ENCODE peak calls at places on chromosomes 4 and X, in six cellular contexts. A is stomach, E is esophagus muscularis mucosa, P is ovary, Y is suprapubic skin, V is HCT116. W is an unnamed sample. For H3K4me1, the result is how much of the 10 kb centered on the place peaks cover.

GRCh38 chr4:181728567-181728966 is 514.6 kb upstream of the TENM3 start:
- DNase-seq in Y (no peak), E (no peak), A (no peak), V (no peak), P (no peak), W (no peak)

GRCh38 chr4:109657854-109658253 is 45.4 kb downstream of the CASP6 start:
- DNase-seq in Y (no peak), E (no peak), V (no peak), A (no peak), P (no peak), W (no peak)

GRCh38 chrX:143027262-143027661 is 1.5 kb downstream of the SPANXN4 start:
- DNase-seq in P (no peak), V (no peak), E (no peak), Y (no peak), A (no peak), W (no peak)

GRCh38 chr4:149549911-149550310 is 265.7 kb downstream of the IQCM start:
- DNase-seq in Y (no peak), A (no peak), E (no peak), P (no peak), V (no peak), W (no peak)

GRCh38 chr4:23768541-23768940 is 121.3 kb downstream of the PPARGC1A start:
- DNase-seq in E (no peak), V (no peak), P (no peak), Y (no peak), A (no peak), W (no peak)

GRCh38 chrX:137926090-137926489 is 360.2 kb downstream of the ZIC3 start:
- DNase-seq in Y (no peak), P (no peak), E (no peak), V (no peak), A (no peak), W (no peak)

GRCh38 chr4:6748286-6748685 is 32.3 kb downstream of the BLOC1S4 start:
- DNase-seq in A (no peak), E (no peak), P (no peak), V (no peak), Y (no peak), W (no peak)

GRCh38 chrX:77431227-77431626 is 16.0 kb upstream of the FGF16 start:
- DNase-seq in V (no peak), A (no peak), Y (peak), P (no peak), E (no peak), W (no peak)

GRCh38 chr4:15811703-15812325 is 33.7 kb downstream of the CD38 start:
- DNase-seq in P (no peak), A (no peak), Y (no peak), V (no peak), E (no peak), W (no peak)

GRCh38 chr4:110139815-110140214 is 58.6 kb downstream of the ELOVL6 start:
- DNase-seq in V (no peak), A (no peak), E (no peak), Y (no peak), P (no peak), W (no peak)

GRCh38 chr4:114688063-114688462 is 89.5 kb downstream of the UGT8 start:
- DNase-seq in E (no peak), V (no peak), A (no peak), P (no peak), Y (no peak), W (peak)

GRCh38 chrX:132651411-132652086 is 162.7 kb upstream of the MBNL3 start:
- DNase-seq in P (no peak), E (no peak), V (no peak), Y (no peak), A (no peak), W (no peak)

GRCh38 chr4:19993222-19993621 is 258.5 kb upstream of the SLIT2 start:
- DNase-seq in P (no peak), A (no peak), Y (no peak), E (no peak), V (no peak), W (no peak)

GRCh38 chr4:1727117-1728031 is 6.1 kb downstream of the TACC3 start:
- DNase-seq in Y (peak), A (peak), E (no peak), P (no peak), V (no peak), W (no peak)

GRCh38 chr4:80307774-80308465 is 27.6 kb upstream of the CFAP299 start:
- DNase-seq in E (no peak), A (no peak), P (no peak), V (no peak), Y (no peak), W (no peak)

GRCh38 chr4:23733911-23734458 is 155.9 kb downstream of the PPARGC1A start:
- DNase-seq in E (no peak), A (no peak), P (no peak), V (no peak), Y (no peak), W (no peak)

GRCh38 chr4:168587326-168588125 is 90.7 kb downstream of the PALLD start:
- DNase-seq in A (no peak), P (peak), E (no peak), V (peak), Y (no peak), W (no peak)

GRCh38 chrX:47321386-47321785 is 49.0 kb upstream of the ZNF157 start:
- DNase-seq in Y (peak), P (peak), A (no peak), E (no peak), V (no peak), W (peak)

GRCh38 chrX:49166914-49167739 is 4.6 kb downstream of the MAGIX start:
- DNase-seq in V (no peak), Y (peak), A (peak), P (peak), E (no peak), W (peak)

GRCh38 chr4:141140271-141141205 is 7.3 kb upstream of the RNF150 start:
- DNase-seq in E (no peak), Y (no peak), A (no peak), P (no peak), V (no peak), W (no peak)

GRCh38 chr4:8457646-8458045 is 17.1 kb downstream of the TRMT44 start:
- DNase-seq in V (no peak), Y (no peak), P (no peak), E (no peak), A (no peak), W (no peak)
- H3K27ac ChIP-seq in V (no peak), Y (no peak), P (no peak), E (no peak), A (no peak), W (no peak)

GRCh38 chr4:159682996-159683395 is 580.1 kb downstream of the RAPGEF2 start:
- DNase-seq in Y (no peak), P (no peak), A (no peak), E (no peak), V (no peak), W (no peak)
- H3K4me1 ChIP-seq in Y (under half), P (under half), A (under half), E (under half), V (under half), W (under half)

GRCh38 chrX:129520151-129520550 is 3.1 kb downstream of the SMARCA1 start:
- DNase-seq in P (no peak), V (no peak), E (no peak), Y (no peak), A (no peak), W (no peak)

GRCh38 chrX:129525162-129525561 is 1.9 kb upstream of the SMARCA1 start:
- DNase-seq in V (no peak), Y (no peak), A (no peak), E (no peak), P (no peak), W (no peak)

GRCh38 chrX:129522184-129523059 is 868 bp downstream of the SMARCA1 start:
- DNase-seq in V (peak), Y (peak), E (no peak), P (peak), A (peak), W (peak)

GRCh38 chrX:129524250-129524850 is 1.1 kb upstream of the SMARCA1 start:
- DNase-seq in P (no peak), A (no peak), V (no peak), Y (no peak), E (no peak), W (no peak)

DNA sequence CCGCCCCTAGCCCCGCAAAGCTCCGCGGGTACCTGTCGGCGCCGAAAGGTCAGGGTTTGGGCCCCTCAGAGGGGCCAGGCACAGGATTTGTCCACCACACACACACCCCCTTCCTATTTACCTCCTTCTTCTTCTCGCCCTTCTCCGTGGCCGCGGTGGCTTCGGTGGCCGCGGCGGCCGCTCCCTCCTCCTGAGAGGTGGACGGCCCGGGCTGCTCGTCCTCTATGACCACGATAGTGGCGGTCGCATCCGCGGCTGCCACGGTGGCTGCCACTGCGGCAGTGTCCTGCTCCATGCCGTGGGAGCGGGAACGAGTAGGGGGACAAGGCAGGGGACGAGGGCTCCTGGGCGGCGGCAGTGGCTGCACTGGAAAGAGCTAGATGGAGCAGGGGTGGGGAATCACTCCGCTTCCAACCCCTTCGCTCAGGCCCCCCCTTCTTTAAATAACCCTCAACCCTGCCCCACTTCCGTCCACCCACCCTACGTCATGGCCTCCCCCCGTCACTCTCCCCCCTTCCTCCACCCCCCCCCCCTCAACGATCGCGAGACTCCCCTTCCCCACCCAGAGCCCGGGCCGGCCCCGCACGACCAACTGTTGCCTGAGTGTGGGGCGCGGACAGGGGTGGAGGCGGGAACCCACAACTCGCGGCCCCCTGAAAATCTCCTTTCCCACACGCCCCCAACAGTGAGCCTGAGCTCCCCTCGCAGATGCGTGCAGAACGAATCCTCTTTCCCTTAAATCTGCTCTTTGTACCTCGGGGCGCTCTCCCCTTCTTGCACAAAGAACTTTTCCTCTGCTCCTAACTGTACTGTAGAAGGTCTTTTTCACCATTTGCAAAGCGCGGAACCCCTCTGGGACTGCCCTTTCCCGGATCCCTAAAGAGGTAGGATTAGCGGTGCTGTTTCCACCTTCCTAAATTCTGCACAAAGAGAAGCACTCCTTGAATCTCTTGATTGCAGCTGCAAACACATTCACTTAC is at the start of gene SMARCA1:
- DNase-seq in E (no peak), V (peak), A (peak), P (peak), Y (peak), W (peak)
- TF ChIP-seq POLR2A in E (no peak), V (no peak), A (no peak), P (peak), Y (no peak), W (peak)

GRCh38 chrX:106950381-106950780 is 30.2 kb downstream of the CLDN2 start:
- DNase-seq in V (no peak), A (no peak), E (no peak), P (no peak), Y (no peak), W (no peak)

GRCh38 chrX:106952988-106953387 is 32.8 kb downstream of the CLDN2 start:
- DNase-seq in A (no peak), P (no peak), V (no peak), Y (no peak), E (no peak), W (no peak)

GRCh38 chrX:106949366-106949765 is 29.2 kb downstream of the CLDN2 start:
- DNase-seq in A (no peak), E (no peak), V (no peak), Y (no peak), P (no peak), W (no peak)

GRCh38 chrX:106952089-106952488 is 31.9 kb downstream of the CLDN2 start:
- DNase-seq in P (no peak), A (no peak), E (no peak), V (no peak), Y (no peak), W (no peak)

GRCh38 chrX:106951230-106951629 is 31.0 kb downstream of the CLDN2 start:
- DNase-seq in V (no peak), P (no peak), A (no peak), E (no peak), Y (no peak), W (no peak)
- H3K27ac ChIP-seq in V (no peak), P (no peak), A (no peak), E (no peak), Y (no peak), W (no peak)

DNA sequence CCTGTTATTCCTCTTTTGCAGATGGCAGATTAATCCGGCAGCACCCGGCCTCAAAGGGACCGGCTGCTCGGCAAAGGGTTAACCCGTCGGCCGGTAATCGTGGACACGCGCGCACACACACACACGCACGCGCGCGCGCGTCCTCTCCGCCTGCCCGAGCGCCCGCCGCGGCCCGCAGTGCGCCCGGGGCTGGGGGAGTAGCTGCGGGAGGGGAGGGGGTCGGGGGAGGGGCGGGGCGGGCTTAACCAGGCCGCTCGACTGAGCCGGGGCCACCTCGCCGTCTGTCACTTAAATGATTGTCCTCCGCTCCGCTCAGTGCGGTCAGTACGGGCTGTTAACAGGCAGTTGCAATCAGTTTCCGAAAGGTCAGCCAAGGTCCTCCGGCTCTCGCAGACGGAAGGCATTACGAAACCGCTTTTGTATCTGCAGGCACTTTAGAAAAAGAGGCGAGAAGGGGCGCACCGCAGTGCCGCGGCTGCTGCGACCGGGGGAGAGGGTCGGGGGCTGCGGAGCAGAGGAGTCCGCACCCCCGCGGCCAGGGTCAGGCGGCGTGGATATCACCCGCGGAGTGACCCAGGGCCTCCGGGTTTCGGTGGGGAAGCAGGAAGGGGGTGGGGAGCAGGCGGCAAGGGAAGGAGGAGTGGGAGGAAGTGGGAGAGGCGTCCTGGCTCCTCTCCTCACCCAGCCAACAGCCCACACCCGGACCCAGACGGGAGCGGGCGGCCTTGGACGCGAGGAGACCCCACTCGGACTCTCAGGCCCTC is 57.3 kb upstream of the BCOR start:
- DNase-seq in E (peak), Y (no peak), V (no peak), P (peak), A (peak), W (peak)
- H3K4me1 ChIP-seq in E (half or more), Y (under half), V (half or more), P (under half), A (half or more), W (under half)

GRCh38 chrX:154761977-154762528 is 611 bp upstream of the DKC1 start:
- DNase-seq in V (no peak), Y (no peak), A (no peak), P (no peak), E (no peak), W (peak)

GRCh38 chrX:154758696-154759095 is 4.0 kb upstream of the DKC1 start:
- DNase-seq in E (no peak), Y (no peak), A (no peak), V (no peak), P (no peak), W (no peak)

GRCh38 chrX:154762529-154763296 is at the start of gene DKC1:
- DNase-seq in Y (peak), A (peak), P (peak), V (peak), E (peak), W (peak)
- TF ChIP-seq POLR2A in Y (no peak), A (no peak), P (no peak), V (no peak), E (no peak), W (peak)

DNA sequence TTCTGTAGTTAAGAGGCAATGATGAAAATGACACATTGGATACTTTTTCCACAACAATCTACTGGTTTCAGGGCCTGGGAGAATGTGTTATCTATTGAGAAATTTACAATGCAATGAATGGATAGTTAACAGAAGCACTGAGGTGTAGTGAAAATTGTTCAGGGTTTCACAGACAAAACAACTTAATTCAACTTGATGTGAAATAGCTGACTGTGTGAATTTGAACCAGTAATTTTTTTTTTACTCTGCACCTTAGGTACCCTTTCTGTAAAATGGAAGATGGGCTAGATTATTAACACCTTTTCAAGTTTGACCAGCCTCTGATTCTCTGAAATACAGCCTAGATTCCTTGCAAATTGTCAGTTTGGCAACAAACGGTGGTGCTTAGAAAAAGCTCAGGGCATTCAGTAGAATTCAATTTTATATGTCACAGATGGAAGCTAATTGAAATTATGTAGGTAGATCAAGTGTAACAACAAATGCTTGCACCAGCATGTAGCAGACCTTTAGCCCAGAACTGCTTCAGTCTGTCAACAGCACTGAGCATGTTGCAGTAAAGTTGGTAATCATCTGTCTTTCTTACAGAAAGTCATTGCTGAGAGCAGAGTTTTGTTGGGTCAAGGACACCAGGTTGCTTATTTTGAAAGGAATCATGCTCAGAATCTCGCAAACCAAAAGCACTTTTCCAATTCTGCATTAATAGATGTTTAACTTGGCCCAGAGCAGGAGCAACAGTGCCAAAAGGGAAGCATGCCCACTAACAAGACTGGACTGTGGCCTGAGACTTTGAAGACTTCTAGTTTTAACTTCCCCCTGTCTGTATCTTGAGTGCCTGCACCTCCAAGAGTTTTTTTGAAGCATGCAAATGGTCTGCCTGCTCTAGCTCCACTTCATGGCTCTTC is 526.6 kb downstream of the PACRGL start:
- DNase-seq in P (no peak), A (peak), V (no peak), E (no peak), Y (no peak), W (no peak)
- H3K27ac ChIP-seq in P (no peak), A (no peak), V (no peak), E (no peak), Y (no peak), W (no peak)

GRCh38 chr4:145731026-145731425 is 51.1 kb downstream of the C4orf51 start:
- DNase-seq in Y (no peak), V (no peak), A (peak), E (no peak), P (no peak), W (peak)
- H3K4me1 ChIP-seq in Y (under half), V (under half), A (half or more), E (half or more), P (under half), W (half or more)

GRCh38 chrX:103310592-103311400 is at the start of gene BEX2:
- DNase-seq in E (no peak), Y (peak), V (peak), P (peak), A (peak), W (peak)
- TF ChIP-seq POLR2A in E (no peak), Y (no peak), V (peak), P (peak), A (no peak), W (peak)

W was measured in body of pancreas.